ENCODE peak calls at places on chromosomes 1 and 21, in six cellular contexts. C is AG04450, Y is colonic mucosa, E is GM13976, Z is GM23338, K is astrocyte of the spinal cord. U is an unnamed sample.
A peak's percentile ranks its signal among the peaks of the same experiment; 100 is the strongest.

GRCh38 chr1:1285618-1286311 is 5.5 kb downstream of the SCNN1D start:
- DNase-seq in C (no peak), Y (no peak), E (no peak), Z (no peak), K (no peak), U (peak; percentile 34)

GRCh38 chr1:223712184-223712855 is at the start of gene CAPN2:
- DNase-seq in C (no peak), Y (peak; percentile 80), E (peak; percentile 82), Z (peak; percentile 84), K (peak; percentile 84), U (peak; percentile 81)

GRCh38 chr21:32597205-32597604 is 11.9 kb upstream of the TCP10L start:
- DNase-seq in C (peak; percentile 47), Y (no peak), E (no peak), Z (no peak), K (peak; percentile 73), U (no peak)

GRCh38 chr21:33971492-33972013 is 55.9 kb upstream of the ATP5PO start:
- DNase-seq in C (no peak), Y (peak; percentile 53), E (no peak), Z (peak; percentile 78), K (peak; percentile 54), U (no peak)

GRCh38 chr1:162373541-162374375 is 2.9 kb downstream of the SPATA46 start:
- DNase-seq in C (no peak), Y (no peak), E (no peak), Z (no peak), K (peak; percentile 56), U (no peak)

GRCh38 chr21:46067505-46068201 is 30.3 kb upstream of the COL6A2 start:
- DNase-seq in C (no peak), Y (no peak), E (no peak), Z (no peak), K (no peak), U (no peak)

GRCh38 chr21:36698160-36699025 is 522 bp upstream of the SIM2 start:
- DNase-seq in C (no peak), Y (no peak), E (peak; percentile 37), Z (peak; percentile 71), K (no peak), U (peak; percentile 68)

GRCh38 chr1:236465959-236466303 is 57.9 kb upstream of the LGALS8 start:
- DNase-seq in C (no peak), Y (no peak), E (peak; percentile 44), Z (no peak), K (no peak), U (no peak)

GRCh38 chr1:226572325-226572726 is 23.8 kb downstream of the STUM start:
- DNase-seq in C (no peak), Y (no peak), E (no peak), Z (no peak), K (no peak), U (no peak)

GRCh38 chr1:226571901-226572300 is 23.3 kb downstream of the STUM start:
- DNase-seq in C (no peak), Y (no peak), E (no peak), Z (no peak), K (no peak), U (no peak)

GRCh38 chr1:226568975-226569741 is 20.6 kb downstream of the STUM start:
- DNase-seq in C (no peak), Y (no peak), E (no peak), Z (no peak), K (no peak), U (no peak)

GRCh38 chr1:226568077-226568831 is 19.7 kb downstream of the STUM start:
- DNase-seq in C (no peak), Y (no peak), E (no peak), Z (peak; percentile 65), K (no peak), U (peak; percentile 41)

DNA sequence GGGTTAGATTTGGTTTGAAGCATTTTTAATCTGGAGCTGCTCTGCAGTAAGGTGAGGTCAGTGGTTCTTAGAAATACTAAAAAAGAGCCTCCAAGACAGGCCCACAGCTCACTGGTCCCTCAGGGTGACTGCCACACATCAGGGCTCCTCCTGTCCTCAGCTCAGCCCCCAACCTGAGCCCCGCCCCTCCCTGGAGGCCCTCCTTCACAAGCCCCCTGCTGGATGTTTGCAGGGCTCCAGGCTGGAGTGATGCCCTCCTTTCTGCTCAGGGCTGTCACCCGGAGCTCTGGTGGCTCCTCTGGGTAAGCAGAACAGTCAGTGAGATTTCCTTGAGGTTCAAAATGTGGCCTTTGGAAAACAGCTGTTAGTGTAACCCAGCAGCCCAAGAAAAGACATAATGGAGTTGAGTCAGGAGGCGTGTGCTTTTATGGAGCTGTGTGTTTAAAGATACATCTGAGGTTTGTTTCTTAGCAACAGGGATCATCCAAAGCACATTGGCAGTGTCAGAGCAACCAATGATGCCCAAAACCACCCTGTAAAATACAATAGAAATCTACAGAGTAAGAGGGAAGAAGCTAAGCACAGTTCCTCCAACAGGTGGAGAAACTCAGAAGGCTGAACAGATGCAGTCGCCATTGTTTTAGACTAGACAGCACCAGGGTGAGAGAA is 21.4 kb downstream of the STUM start:
- DNase-seq in C (no peak), Y (no peak), E (peak; percentile 52), Z (peak; percentile 89), K (no peak), U (peak; percentile 78)
- TF ChIP-seq CTCF in C (peak; percentile 33), Y (no peak), E (no peak), Z (peak; percentile 63), K (peak; percentile 32), U (peak; percentile 52)

DNA sequence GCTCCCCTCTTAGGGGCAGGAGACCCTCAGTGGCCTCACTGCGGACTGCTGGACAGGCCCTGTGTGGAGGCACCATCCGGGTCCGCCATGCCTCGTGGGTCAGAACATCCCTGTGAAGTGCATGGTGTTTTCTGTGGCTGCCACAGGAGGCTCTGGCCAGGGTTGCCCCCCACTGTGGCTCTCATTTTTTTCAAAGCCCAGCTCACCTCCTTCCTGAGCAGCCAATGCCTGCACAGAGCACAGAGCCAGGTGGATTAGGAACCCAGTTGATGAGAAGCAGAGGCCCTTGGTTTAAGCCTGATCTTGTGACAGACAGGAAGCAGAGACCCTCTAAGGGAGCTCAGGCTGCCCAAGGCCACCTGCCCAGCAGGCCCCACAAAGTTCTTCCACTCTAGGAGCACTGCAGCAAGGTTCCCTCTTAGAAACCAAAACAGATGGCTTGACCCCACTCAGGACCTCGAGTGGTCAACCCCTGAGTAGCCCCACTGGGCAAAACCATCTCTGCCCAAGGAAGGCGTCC is 25.5 kb upstream of the PRSS38 start:
- DNase-seq in C (no peak), Y (no peak), E (no peak), Z (no peak), K (no peak), U (no peak)
- TF ChIP-seq CTCF in C (no peak), Y (no peak), E (no peak), Z (no peak), K (no peak), U (no peak)

DNA sequence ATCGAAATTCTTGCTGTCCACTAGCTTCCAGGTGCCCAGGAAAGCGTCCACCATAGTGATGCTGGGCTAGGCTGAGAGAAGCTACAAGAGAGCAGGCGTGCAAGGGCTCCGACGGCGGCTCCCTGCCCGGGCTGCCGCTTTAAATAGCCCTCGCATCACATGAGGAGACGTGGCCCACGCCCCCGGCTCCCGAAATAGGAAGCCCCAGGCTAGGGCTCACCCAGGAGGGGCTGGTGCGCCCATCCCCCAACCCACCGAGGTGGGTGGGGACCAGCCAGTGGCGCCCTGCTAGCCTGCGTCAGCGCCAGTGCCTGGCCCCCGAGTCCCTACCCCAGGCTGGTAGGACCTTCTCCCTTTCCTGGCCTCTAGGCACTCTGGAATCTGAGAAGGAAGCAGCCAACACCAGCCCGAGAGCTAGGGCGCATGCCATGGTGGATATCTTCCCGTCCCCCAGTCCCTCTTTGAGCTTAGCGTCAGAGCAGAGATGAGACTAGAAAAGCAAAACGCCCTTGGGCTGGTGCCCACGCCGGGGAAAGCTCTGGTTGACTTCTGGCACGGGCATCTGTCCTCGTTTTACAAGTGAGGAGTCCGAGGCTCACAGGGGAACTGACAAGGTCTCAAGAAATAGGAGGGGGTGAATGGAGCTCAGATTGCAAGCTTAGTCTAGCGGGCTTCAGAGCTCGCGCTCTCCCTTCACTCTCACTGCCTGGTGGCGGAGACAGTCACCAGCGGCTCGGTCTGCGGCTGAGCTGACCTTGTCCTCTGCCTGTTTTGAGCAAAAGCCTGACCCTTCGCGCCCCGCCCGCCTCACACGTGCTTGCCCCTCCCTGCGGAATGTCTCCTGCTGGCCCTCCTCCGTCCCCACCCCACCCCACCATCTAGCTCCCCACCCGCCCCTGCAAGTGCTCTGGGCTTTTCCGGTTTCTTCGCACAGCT is at the start of gene FABP3:
- DNase-seq in C (no peak), Y (peak; percentile 92), E (peak; percentile 73), Z (peak; percentile 97), K (peak; percentile 59), U (peak; percentile 89)
- TF ChIP-seq CTCF in C (no peak), Y (no peak), E (no peak), Z (no peak), K (no peak), U (no peak)

GRCh38 chr1:40039245-40039756 is 1.2 kb upstream of the CAP1 start:
- DNase-seq in C (no peak), Y (no peak), E (no peak), Z (no peak), K (no peak), U (no peak)
- TF ChIP-seq CTCF in C (no peak), Y (no peak), E (peak; percentile 25), Z (no peak), K (no peak), U (no peak)

GRCh38 chr1:16925635-16926490 is 4.1 kb downstream of the CROCC start:
- DNase-seq in C (no peak), Y (no peak), E (peak; percentile 52), Z (no peak), K (no peak), U (no peak)
- TF ChIP-seq CTCF in C (no peak), Y (no peak), E (no peak), Z (no peak), K (no peak), U (no peak)